ENCODE peak calls at places on chromosomes 4 and X, in seven cellular contexts. O, D, N, V, I, Y and G are unnamed samples.
A peak's percentile ranks its signal among the peaks of the same experiment; 100 is the strongest.

GRCh38 chrX:129239371-129239770 is 283.9 kb downstream of the SMARCA1 start:
- DNase-seq in O (no peak), D (no peak), N (no peak), V (no peak), I (no peak), Y (no peak), G (no peak)

GRCh38 chrX:50067435-50068292 is 133.1 kb downstream of the AKAP4 start:
- DNase-seq in O (no peak), D (no peak), N (peak; percentile 57), V (peak; percentile 70), I (peak; percentile 28), Y (peak; percentile 9), G (peak; percentile 15)

GRCh38 chr4:155005395-155006087 is 202.9 kb upstream of the NPY2R start:
- DNase-seq in O (no peak), D (no peak), N (no peak), V (no peak), I (no peak), Y (peak; percentile 24), G (no peak)

GRCh38 chr4:55378617-55379467 is 16.9 kb upstream of the TMEM165 start:
- DNase-seq in O (no peak), D (no peak), N (peak; percentile 50), V (no peak), I (peak; percentile 56), Y (peak; percentile 86), G (peak; percentile 80)

GRCh38 chr4:96295143-96295763 is 455.4 kb downstream of the PDHA2 start:
- DNase-seq in O (no peak), D (no peak), N (no peak), V (no peak), I (no peak), Y (no peak), G (no peak)

GRCh38 chrX:57134702-57135101 is 2.5 kb downstream of the SPIN2A start:
- DNase-seq in O (no peak), D (no peak), N (no peak), V (no peak), I (no peak), Y (peak; percentile 52), G (no peak)

GRCh38 chrX:14927391-14927790 is 54.2 kb downstream of the MOSPD2 start:
- DNase-seq in O (no peak), D (no peak), N (no peak), V (no peak), I (no peak), Y (no peak), G (no peak)

GRCh38 chrX:15579778-15580747 is 20.7 kb downstream of the ACE2 start:
- DNase-seq in O (no peak), D (peak; percentile 31), N (no peak), V (no peak), I (no peak), Y (peak; percentile 65), G (peak; percentile 19)

GRCh38 chr4:164701665-164702064 is 52.3 kb upstream of the SMIM31 start:
- DNase-seq in O (no peak), D (no peak), N (no peak), V (no peak), I (no peak), Y (no peak), G (no peak)

GRCh38 chr4:52545099-52546069 is 113.7 kb downstream of the USP46 start:
- DNase-seq in O (peak; percentile 75), D (peak; percentile 71), N (peak; percentile 75), V (peak; percentile 74), I (peak; percentile 67), Y (peak; percentile 59), G (peak; percentile 88)

GRCh38 chr4:151322565-151322964 is 2.8 kb downstream of the SH3D19 start:
- DNase-seq in O (no peak), D (no peak), N (no peak), V (no peak), I (no peak), Y (peak; percentile 50), G (no peak)

GRCh38 chr4:169668069-169668721 is 47.8 kb downstream of the CLCN3 start:
- DNase-seq in O (no peak), D (no peak), N (no peak), V (no peak), I (no peak), Y (no peak), G (peak; percentile 23)

GRCh38 chr4:68271851-68272756 is 26.6 kb upstream of the TMPRSS11B start:
- DNase-seq in O (no peak), D (no peak), N (no peak), V (peak; percentile 32), I (no peak), Y (peak; percentile 65), G (no peak)

GRCh38 chr4:4387531-4388311 is 819 bp downstream of the NSG1 start:
- DNase-seq in O (no peak), D (no peak), N (no peak), V (no peak), I (no peak), Y (no peak), G (no peak)

GRCh38 chr4:106294062-106294461 is 21.9 kb downstream of the TBCK start:
- DNase-seq in O (no peak), D (no peak), N (no peak), V (no peak), I (no peak), Y (no peak), G (no peak)

GRCh38 chr4:120765271-120765985 is 157.1 kb downstream of the PRDM5 start:
- DNase-seq in O (no peak), D (no peak), N (no peak), V (no peak), I (no peak), Y (no peak), G (no peak)

DNA sequence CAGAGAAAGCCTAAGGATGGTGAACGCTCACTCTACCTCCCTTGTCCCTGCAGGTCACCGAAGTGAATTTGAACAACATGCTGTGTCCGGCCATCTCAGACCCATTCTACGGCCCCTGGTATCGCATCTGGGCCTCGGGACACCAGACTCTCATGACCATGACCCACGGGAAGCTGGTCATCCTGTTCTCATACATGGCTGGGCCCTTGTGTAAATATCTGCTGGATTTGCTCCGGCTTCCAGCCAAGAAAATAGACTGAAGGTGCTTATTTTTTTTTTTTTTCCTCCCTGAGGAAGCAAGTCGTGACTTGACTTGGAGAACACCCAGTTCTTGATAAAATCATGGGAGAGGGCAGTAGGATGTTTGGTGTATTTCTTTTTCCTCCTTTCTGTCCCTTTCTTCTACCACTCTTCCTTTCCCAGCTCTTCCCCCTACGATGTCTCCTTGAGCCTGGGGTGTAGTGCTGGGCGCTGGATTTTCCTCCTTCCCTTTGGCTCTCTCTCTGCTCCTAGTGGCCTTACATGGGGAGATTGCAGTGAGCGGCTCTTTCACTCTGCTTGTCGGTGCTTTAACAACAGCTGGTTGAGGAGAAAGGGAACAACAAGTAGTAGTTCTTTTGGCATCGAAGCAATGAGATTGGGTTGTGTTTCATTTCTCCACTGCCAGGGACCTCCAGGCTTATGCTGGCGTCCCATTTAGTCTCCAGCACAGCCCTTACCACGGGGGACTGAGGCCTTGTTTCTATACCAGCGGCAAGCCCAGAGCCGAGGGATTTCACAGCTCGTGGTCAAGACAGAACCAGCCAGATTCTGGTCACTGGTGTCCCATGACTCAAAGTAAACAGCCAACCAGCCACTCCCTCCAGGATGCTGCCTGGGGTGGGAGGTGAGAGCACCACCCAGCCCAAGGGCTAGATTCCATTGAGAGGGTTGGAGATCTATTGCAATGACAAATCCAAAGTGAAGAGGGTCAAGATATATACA is 144.4 kb downstream of the AMMECR1 start:
- DNase-seq in O (no peak), D (no peak), N (no peak), V (no peak), I (no peak), Y (peak; percentile 75), G (no peak)
- H3K27me3 ChIP-seq in O (no peaks in the 10 kb centered on the region), D (no peaks in the 10 kb centered on the region), N (no peaks in the 10 kb centered on the region), V (no peaks in the 10 kb centered on the region), I (no peaks in the 10 kb centered on the region), Y (no peaks in the 10 kb centered on the region), G (no peaks in the 10 kb centered on the region)

DNA sequence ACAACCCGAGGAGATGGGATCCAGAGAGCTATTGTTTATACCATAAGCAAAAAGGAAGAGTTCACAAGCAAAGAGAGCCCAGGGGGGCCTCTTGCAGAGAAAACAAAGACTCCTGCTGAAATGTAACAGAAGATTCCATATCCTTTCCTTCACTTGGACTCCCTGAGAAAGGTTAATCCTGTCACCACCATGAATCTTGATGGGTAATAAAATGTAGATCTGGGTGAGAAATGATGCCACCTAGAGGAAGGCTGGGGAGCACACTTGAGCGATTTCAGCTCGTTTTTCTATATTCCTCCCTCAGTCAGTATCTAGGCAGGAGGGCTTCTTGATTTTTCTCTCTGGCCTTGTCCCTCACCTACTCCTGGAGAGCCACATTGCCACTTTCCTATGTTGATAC is 10.2 kb upstream of the KCNE5 start:
- DNase-seq in O (no peak), D (no peak), N (no peak), V (peak; percentile 35), I (no peak), Y (peak; percentile 20), G (no peak)
- TF ChIP-seq CTCF in O (peak; percentile 37), D (peak; percentile 41), N (peak; percentile 17), V (peak; percentile 80), I (peak; percentile 18), Y (peak; percentile 55), G (peak; percentile 28)

DNA sequence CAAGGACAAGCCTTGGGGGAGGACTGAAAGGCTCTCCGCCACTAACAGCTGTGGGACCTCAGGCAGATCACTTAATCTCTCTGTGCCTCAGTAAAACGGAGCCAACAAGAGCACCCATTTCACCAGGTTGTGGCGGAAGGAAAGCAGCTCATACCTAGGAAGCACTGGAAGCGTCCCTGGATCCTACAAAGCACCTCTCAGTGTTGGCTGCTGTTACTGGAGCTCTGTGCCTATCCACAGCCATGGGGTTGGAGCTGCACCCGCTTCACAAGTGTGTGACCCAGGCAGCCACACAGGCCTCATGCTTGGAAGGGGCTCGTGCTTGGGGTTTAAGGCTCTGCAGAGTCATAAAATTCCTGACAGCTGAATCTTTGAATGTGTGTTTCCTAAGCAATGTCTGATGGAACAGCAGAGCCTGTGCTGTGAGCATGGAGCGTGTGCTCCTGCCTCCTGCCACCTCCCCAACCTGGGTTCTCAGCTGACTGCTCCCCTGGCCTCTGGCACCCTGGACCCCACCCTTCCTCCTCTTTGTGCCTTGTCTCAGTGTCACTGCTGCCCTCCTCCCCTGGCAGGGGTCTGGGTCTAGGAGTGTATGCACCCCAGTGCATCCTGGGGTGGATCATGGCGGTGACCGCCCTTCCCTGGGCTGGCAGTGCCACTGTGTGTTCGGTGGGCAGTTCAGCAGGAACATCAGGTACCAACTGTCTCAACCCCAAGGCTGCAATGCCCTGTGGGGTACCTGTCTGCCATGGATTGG is 14.4 kb upstream of the MAN2B2 start:
- DNase-seq in O (no peak), D (no peak), N (no peak), V (no peak), I (no peak), Y (peak; percentile 34), G (no peak)
- H3K27me3 ChIP-seq in O (peaks cover 72% of the 10 kb centered on the region), D (peaks cover 68% of the 10 kb centered on the region), N (peaks cover 37% of the 10 kb centered on the region), V (peaks cover 33% of the 10 kb centered on the region), I (peaks cover 66% of the 10 kb centered on the region), Y (peaks cover 7% of the 10 kb centered on the region), G (peaks cover 10% of the 10 kb centered on the region)

GRCh38 chr4:142218726-142219125 is 582.3 kb downstream of the IL15 start:
- DNase-seq in O (no peak), D (no peak), N (no peak), V (no peak), I (no peak), Y (no peak), G (no peak)

GRCh38 chr4:142226014-142226413 is 589.6 kb downstream of the IL15 start:
- DNase-seq in O (no peak), D (no peak), N (no peak), V (no peak), I (no peak), Y (no peak), G (no peak)

DNA sequence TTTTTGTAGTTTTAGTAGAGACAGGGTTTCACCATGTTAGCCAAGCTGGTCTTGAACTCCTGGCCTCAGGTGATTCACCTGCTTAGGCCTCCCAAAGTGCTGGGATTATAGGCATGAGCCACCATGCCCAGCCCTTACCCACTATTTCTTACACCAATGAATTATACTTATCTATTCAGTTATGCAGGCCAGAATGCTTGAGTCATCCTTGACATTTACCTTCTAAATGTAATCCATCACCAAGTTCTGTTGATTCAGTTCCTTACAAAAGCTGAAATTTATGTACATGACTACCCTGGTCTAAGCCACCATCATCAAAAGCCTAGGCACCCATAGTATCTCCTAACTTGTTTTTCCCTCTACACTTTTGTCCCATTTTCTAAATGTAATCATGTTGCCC is 585.7 kb downstream of the IL15 start:
- DNase-seq in O (no peak), D (no peak), N (no peak), V (no peak), I (no peak), Y (peak; percentile 57), G (no peak)
- TF ChIP-seq CTCF in O (no peak), D (no peak), N (no peak), V (no peak), I (no peak), Y (no peak), G (no peak)